ENCODE peak calls at places on chromosome 3, in nine cellular contexts. One of them, this sample, is unnamed.

GRCh38 chr3:35739181-35739809 is 100.0 kb downstream of the ARPP21 start:
- DNase-seq in H1: no peak
- DNase-seq in stomach: no peak
- DNase-seq in transverse colon: no peak
- DNase-seq in endothelial cell of umbilical vein: no peak
- DNase-seq in suprapubic skin: no peak
- DNase-seq in HCT116: no peak
- DNase-seq in K562: no peak
- DNase-seq in HepG2: no peak
- DNase-seq in this sample: no peak

GRCh38 chr3:183295211-183295610 is 42.2 kb downstream of the B3GNT5 start:
- DNase-seq in H1: no peak
- DNase-seq in stomach: no peak
- DNase-seq in transverse colon: no peak
- DNase-seq in endothelial cell of umbilical vein: no peak
- DNase-seq in suprapubic skin: no peak
- DNase-seq in HCT116: no peak
- DNase-seq in K562: no peak
- DNase-seq in HepG2: peak
- DNase-seq in this sample: no peak

GRCh38 chr3:133835418-133835743 is 29.8 kb downstream of the SRPRB start:
- DNase-seq in H1: no peak
- DNase-seq in stomach: no peak
- DNase-seq in transverse colon: no peak
- DNase-seq in endothelial cell of umbilical vein: no peak
- DNase-seq in suprapubic skin: no peak
- DNase-seq in HCT116: no peak
- DNase-seq in K562: no peak
- DNase-seq in HepG2: no peak
- DNase-seq in this sample: no peak

GRCh38 chr3:48863122-48863521 is 15.4 kb upstream of the PRKAR2A start:
- DNase-seq in H1: no peak
- DNase-seq in stomach: no peak
- DNase-seq in transverse colon: no peak
- DNase-seq in endothelial cell of umbilical vein: peak
- DNase-seq in suprapubic skin: no peak
- DNase-seq in HCT116: no peak
- DNase-seq in K562: no peak
- DNase-seq in HepG2: no peak
- DNase-seq in this sample: no peak

GRCh38 chr3:181458857-181459256 is 252.9 kb upstream of the SOX2 start:
- DNase-seq in H1: no peak
- DNase-seq in stomach: no peak
- DNase-seq in transverse colon: no peak
- DNase-seq in endothelial cell of umbilical vein: no peak
- DNase-seq in suprapubic skin: no peak
- DNase-seq in HCT116: no peak
- DNase-seq in K562: no peak
- DNase-seq in HepG2: no peak
- DNase-seq in this sample: no peak

GRCh38 chr3:42725454-42725853 is 22.9 kb upstream of the HHATL start:
- DNase-seq in H1: peak
- DNase-seq in stomach: no peak
- DNase-seq in transverse colon: no peak
- DNase-seq in endothelial cell of umbilical vein: no peak
- DNase-seq in suprapubic skin: no peak
- DNase-seq in HCT116: no peak
- DNase-seq in K562: no peak
- DNase-seq in HepG2: no peak
- DNase-seq in this sample: no peak

GRCh38 chr3:10166213-10166604 is 1.5 kb downstream of the IRAK2 start:
- DNase-seq in H1: no peak
- DNase-seq in stomach: no peak
- DNase-seq in transverse colon: no peak
- DNase-seq in endothelial cell of umbilical vein: no peak
- DNase-seq in suprapubic skin: no peak
- DNase-seq in HCT116: no peak
- DNase-seq in K562: no peak
- DNase-seq in HepG2: peak
- DNase-seq in this sample: no peak

GRCh38 chr3:107845355-107846281 is 245.2 kb downstream of the CD47 start:
- DNase-seq in H1: no peak
- DNase-seq in stomach: no peak
- DNase-seq in transverse colon: no peak
- DNase-seq in endothelial cell of umbilical vein: no peak
- DNase-seq in suprapubic skin: no peak
- DNase-seq in HCT116: no peak
- DNase-seq in K562: no peak
- DNase-seq in HepG2: no peak
- DNase-seq in this sample: no peak

GRCh38 chr3:114451561-114452018 is 157.8 kb downstream of the TIGIT start:
- DNase-seq in H1: no peak
- DNase-seq in stomach: peak
- DNase-seq in transverse colon: peak
- DNase-seq in endothelial cell of umbilical vein: peak
- DNase-seq in suprapubic skin: no peak
- DNase-seq in HCT116: no peak
- DNase-seq in K562: no peak
- DNase-seq in HepG2: peak
- DNase-seq in this sample: no peak

GRCh38 chr3:114449271-114450007 is 155.6 kb downstream of the TIGIT start:
- DNase-seq in H1: no peak
- DNase-seq in stomach: no peak
- DNase-seq in transverse colon: no peak
- DNase-seq in endothelial cell of umbilical vein: no peak
- DNase-seq in suprapubic skin: no peak
- DNase-seq in HCT116: no peak
- DNase-seq in K562: no peak
- DNase-seq in HepG2: no peak
- DNase-seq in this sample: no peak

GRCh38 chr3:114447950-114448479 is 154.2 kb downstream of the TIGIT start:
- DNase-seq in H1: no peak
- DNase-seq in stomach: no peak
- DNase-seq in transverse colon: no peak
- DNase-seq in endothelial cell of umbilical vein: no peak
- DNase-seq in suprapubic skin: no peak
- DNase-seq in HCT116: no peak
- DNase-seq in K562: no peak
- DNase-seq in HepG2: no peak
- DNase-seq in this sample: no peak

GRCh38 chr3:114451051-114451451 is 157.2 kb downstream of the TIGIT start:
- DNase-seq in H1: no peak
- DNase-seq in stomach: no peak
- DNase-seq in transverse colon: no peak
- DNase-seq in endothelial cell of umbilical vein: no peak
- DNase-seq in suprapubic skin: no peak
- DNase-seq in HCT116: no peak
- DNase-seq in K562: no peak
- DNase-seq in HepG2: no peak
- DNase-seq in this sample: no peak

DNA sequence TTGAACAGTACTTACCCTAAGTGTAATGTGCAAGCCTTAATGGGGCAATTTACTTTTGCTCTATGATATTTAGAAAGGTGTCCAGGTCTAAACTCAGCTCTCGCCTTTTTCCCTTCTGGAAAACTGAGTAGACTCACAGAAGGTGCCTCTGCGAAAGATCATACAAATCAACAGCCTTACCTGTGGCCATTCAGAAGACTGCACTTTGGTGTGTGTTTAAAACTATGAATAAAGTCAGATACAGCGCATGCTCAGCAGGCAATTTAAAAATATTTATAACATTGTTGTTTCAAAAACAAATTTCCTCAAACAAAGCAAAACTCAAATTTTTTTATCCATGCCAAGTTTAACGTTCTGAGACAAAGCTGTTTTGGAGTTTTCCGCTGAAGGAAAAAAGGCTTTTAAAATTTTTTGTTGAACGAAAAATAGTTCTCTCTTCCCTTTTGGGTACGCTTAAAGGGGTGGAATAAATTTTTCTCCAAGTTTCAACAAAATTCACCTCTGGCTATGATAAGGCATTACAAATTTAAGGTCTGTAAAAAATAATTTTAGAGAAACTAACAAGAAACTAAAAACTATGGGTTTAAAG is 156.3 kb downstream of the TIGIT start:
- DNase-seq in H1: no peak
- DNase-seq in stomach: no peak
- DNase-seq in transverse colon: no peak
- DNase-seq in endothelial cell of umbilical vein: no peak
- DNase-seq in suprapubic skin: no peak
- DNase-seq in HCT116: no peak
- DNase-seq in K562: no peak
- DNase-seq in HepG2: no peak
- DNase-seq in this sample: no peak
- TF ChIP-seq POLR2A in H1: no peak
- TF ChIP-seq POLR2A in stomach: no peak
- TF ChIP-seq POLR2A in transverse colon: no peak
- TF ChIP-seq POLR2A in endothelial cell of umbilical vein: no peak
- TF ChIP-seq POLR2A in suprapubic skin: no peak
- TF ChIP-seq POLR2A in HCT116: no peak
- TF ChIP-seq POLR2A in K562: no peak
- TF ChIP-seq POLR2A in HepG2: no peak
- TF ChIP-seq POLR2A in this sample: peak

DNA sequence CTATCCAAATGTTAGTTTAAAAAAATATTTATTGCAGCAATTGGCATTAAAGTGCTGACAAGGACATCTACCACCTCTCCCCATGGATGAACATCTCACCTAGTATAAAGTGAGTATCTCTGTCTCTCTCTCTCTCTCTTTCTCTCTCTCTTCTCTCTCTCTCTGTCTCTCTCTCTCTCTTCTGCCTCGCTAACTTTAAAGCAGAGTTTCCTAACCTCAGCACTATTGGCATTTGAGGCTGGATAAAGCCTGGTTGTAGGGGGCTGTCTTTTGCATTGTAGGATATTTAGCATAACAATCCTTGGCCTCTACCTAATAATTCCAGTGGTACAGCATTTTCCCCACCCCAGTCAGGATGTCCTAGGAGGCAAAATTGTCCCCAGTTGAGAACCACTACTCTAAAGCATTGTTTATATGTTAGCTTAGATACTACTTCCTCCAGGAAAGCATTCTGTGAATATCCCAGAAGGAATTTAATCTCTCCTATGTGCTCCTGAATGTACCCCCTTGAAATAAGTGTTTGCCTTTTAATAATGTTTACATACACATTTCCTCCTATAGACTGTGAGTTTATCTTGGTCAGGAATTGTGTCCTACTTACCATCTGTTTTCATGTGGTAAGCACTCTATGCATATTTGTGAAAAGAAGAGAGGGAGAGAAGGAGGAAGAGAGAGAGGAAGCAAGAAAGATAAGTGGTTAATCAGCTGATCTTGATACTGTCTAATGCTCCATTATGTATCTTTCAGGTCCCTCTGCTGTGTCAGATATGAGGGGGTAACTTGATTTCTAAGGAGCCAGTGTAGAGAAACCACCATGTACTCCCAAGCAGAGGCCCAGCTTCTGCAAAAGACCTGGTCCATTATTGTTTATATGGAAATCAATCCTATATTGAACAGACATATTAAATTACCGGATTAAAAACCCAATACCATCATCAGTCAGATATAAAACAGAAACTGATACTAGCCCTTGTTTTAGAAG is 346.6 kb downstream of the RBMS3 start:
- DNase-seq in H1: no peak
- DNase-seq in stomach: no peak
- DNase-seq in transverse colon: no peak
- DNase-seq in endothelial cell of umbilical vein: peak
- DNase-seq in suprapubic skin: no peak
- DNase-seq in HCT116: no peak
- DNase-seq in K562: no peak
- DNase-seq in HepG2: no peak
- DNase-seq in this sample: no peak
- TF ChIP-seq POLR2AphosphoS5 in H1: no peak
- TF ChIP-seq POLR2AphosphoS5 in stomach: no peak
- TF ChIP-seq POLR2AphosphoS5 in transverse colon: no peak
- TF ChIP-seq POLR2AphosphoS5 in endothelial cell of umbilical vein: no peak
- TF ChIP-seq POLR2AphosphoS5 in suprapubic skin: no peak
- TF ChIP-seq POLR2AphosphoS5 in HCT116: no peak
- TF ChIP-seq POLR2AphosphoS5 in K562: no peak
- TF ChIP-seq POLR2AphosphoS5 in HepG2: no peak
- TF ChIP-seq POLR2AphosphoS5 in this sample: no peak

DNA sequence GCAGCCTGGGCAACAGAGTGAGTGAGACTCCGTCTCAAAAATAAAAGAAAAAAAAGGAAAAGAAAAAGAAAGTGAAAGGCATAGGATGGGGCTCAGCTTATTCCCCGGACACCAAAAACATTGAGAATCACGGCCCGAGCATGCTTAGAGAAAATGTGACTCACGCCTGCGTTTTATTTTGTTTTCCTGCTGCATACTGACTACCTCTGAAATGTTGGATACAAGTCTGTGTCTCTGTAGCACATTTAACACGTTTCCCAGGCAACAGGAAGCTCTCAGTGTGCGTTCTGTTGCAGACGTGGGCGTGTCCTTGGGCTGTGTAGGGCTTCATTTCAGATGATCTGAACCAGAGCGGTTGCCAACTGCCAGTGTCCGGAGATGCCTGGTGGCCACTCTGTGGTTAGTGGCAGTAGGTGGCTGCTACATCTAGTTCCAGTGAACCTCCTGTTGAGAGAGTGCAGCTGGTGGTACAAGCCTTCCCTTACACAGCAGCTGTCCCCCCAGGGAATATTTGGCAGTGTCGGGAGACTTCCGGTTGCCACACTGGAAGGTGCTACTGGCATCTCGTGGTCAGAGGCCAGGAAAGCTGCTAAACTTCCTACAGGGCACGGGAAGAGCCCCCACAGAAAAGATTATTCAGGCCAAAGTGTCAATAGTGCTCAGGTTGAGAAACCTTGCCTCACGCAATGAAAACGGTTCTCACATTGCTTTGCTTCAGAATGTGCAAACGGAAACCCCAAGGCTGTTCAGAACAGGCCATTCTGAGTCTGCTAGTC is 3.0 kb downstream of the SLC51A start:
- DNase-seq in H1: no peak
- DNase-seq in stomach: no peak
- DNase-seq in transverse colon: peak
- DNase-seq in endothelial cell of umbilical vein: peak
- DNase-seq in suprapubic skin: no peak
- DNase-seq in HCT116: no peak
- DNase-seq in K562: no peak
- DNase-seq in HepG2: no peak
- DNase-seq in this sample: peak
- TF ChIP-seq POLR2A in H1: no peak
- TF ChIP-seq POLR2A in stomach: no peak
- TF ChIP-seq POLR2A in transverse colon: no peak
- TF ChIP-seq POLR2A in endothelial cell of umbilical vein: no peak
- TF ChIP-seq POLR2A in suprapubic skin: no peak
- TF ChIP-seq POLR2A in HCT116: no peak
- TF ChIP-seq POLR2A in K562: no peak
- TF ChIP-seq POLR2A in HepG2: no peak
- TF ChIP-seq POLR2A in this sample: no peak

GRCh38 chr3:195153121-195153520 is 117.8 kb downstream of the XXYLT1 start:
- DNase-seq in H1: peak
- DNase-seq in stomach: no peak
- DNase-seq in transverse colon: no peak
- DNase-seq in endothelial cell of umbilical vein: no peak
- DNase-seq in suprapubic skin: no peak
- DNase-seq in HCT116: no peak
- DNase-seq in K562: no peak
- DNase-seq in HepG2: no peak
- DNase-seq in this sample: no peak

GRCh38 chr3:195155842-195156241 is 115.1 kb downstream of the XXYLT1 start:
- DNase-seq in H1: no peak
- DNase-seq in stomach: no peak
- DNase-seq in transverse colon: no peak
- DNase-seq in endothelial cell of umbilical vein: peak
- DNase-seq in suprapubic skin: no peak
- DNase-seq in HCT116: no peak
- DNase-seq in K562: no peak
- DNase-seq in HepG2: no peak
- DNase-seq in this sample: no peak

GRCh38 chr3:195154793-195155535 is 116.0 kb downstream of the XXYLT1 start:
- DNase-seq in H1: no peak
- DNase-seq in stomach: peak
- DNase-seq in transverse colon: peak
- DNase-seq in endothelial cell of umbilical vein: peak
- DNase-seq in suprapubic skin: no peak
- DNase-seq in HCT116: no peak
- DNase-seq in K562: no peak
- DNase-seq in HepG2: peak
- DNase-seq in this sample: peak

GRCh38 chr3:195153653-195154052 is 117.3 kb downstream of the XXYLT1 start:
- DNase-seq in H1: no peak
- DNase-seq in stomach: no peak
- DNase-seq in transverse colon: no peak
- DNase-seq in endothelial cell of umbilical vein: peak
- DNase-seq in suprapubic skin: no peak
- DNase-seq in HCT116: no peak
- DNase-seq in K562: no peak
- DNase-seq in HepG2: no peak
- DNase-seq in this sample: no peak

DNA sequence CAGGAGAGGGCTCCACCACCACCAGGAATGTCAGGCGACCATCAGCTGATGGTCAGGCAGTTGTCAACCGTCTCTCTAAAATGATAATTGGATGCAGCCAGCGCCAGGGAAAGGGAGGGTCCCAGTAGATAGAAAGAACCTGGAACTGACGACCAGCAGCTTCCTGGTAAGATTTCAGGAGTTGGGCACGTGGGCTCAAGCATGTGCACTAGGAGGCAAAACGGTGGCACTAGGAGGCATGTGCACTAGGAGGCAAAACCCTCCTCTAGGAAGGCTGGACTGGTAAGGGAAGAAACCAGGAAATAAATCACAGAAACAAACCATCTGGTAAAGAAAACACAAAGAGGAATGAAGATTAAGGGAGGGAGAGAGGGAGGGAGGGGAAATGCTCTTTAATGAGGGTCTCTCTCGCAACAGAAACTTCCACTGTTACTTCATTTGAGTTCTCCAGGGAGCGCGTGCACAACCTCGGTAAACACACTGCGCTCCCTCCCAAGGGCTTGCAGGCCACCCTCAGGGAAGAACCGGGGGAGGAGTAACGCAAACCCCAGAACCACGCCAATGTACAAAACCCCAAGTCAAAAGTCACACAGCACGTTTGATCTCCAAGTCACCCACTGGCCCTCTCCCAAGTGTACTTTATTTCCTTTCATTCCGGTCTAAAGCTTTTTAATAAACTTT is 116.7 kb downstream of the XXYLT1 start:
- DNase-seq in H1: no peak
- DNase-seq in stomach: no peak
- DNase-seq in transverse colon: no peak
- DNase-seq in endothelial cell of umbilical vein: peak
- DNase-seq in suprapubic skin: no peak
- DNase-seq in HCT116: no peak
- DNase-seq in K562: no peak
- DNase-seq in HepG2: no peak
- DNase-seq in this sample: no peak
- TF ChIP-seq POLR2AphosphoS5 in H1: no peak
- TF ChIP-seq POLR2AphosphoS5 in stomach: no peak
- TF ChIP-seq POLR2AphosphoS5 in transverse colon: no peak
- TF ChIP-seq POLR2AphosphoS5 in endothelial cell of umbilical vein: no peak
- TF ChIP-seq POLR2AphosphoS5 in suprapubic skin: no peak
- TF ChIP-seq POLR2AphosphoS5 in HCT116: no peak
- TF ChIP-seq POLR2AphosphoS5 in K562: no peak
- TF ChIP-seq POLR2AphosphoS5 in HepG2: no peak
- TF ChIP-seq POLR2AphosphoS5 in this sample: no peak